ENCODE peak calls at places on chromosomes 5 and 9, in seven cellular contexts. Y, B, R, T, E, F and N are unnamed samples.

GRCh38 chr9:105172393-105172792 is 72.1 kb upstream of the SLC44A1 start:
- DNase-seq in T (no peak), B (no peak), R (no peak), Y (no peak), F (no peak), E (no peak), N (no peak)

GRCh38 chr5:136559651-136560050 is 194.3 kb upstream of the TRPC7 start:
- DNase-seq in F (no peak), R (no peak), B (no peak), E (no peak), T (no peak), Y (no peak), N (no peak)

GRCh38 chr5:78003914-78004313 is 227.8 kb upstream of the TBCA start:
- DNase-seq in T (no peak), R (no peak), E (no peak), B (no peak), F (no peak), Y (no peak), N (peak; percentile 33)

GRCh38 chr5:176412517-176413254 is 3.7 kb downstream of the CLTB start:
- DNase-seq in T (peak; percentile 32), Y (no peak), F (no peak), R (peak; percentile 5), B (no peak), E (no peak), N (no peak)

GRCh38 chr9:33750839-33751339 is 44.5 kb upstream of the PRSS3 start:
- DNase-seq in E (no peak), Y (no peak), F (peak; percentile 37), R (peak; percentile 76), T (no peak), B (no peak), N (peak; percentile 72)

GRCh38 chr5:53350991-53351770 is 129.2 kb upstream of the FST start:
- DNase-seq in Y (no peak), R (no peak), F (no peak), B (no peak), T (no peak), E (no peak), N (no peak)

GRCh38 chr5:102856374-102856748 is 101.3 kb downstream of the PAM start:
- DNase-seq in F (no peak), Y (no peak), B (no peak), T (no peak), R (no peak), E (no peak), N (no peak)

GRCh38 chr5:132666310-132667123 is 7.3 kb upstream of the IL4 start:
- DNase-seq in F (no peak), T (no peak), Y (no peak), R (no peak), E (no peak), B (no peak), N (no peak)

GRCh38 chr9:120970249-120970648 is 43.7 kb upstream of the TRAF1 start:
- DNase-seq in F (no peak), T (no peak), B (no peak), Y (no peak), R (no peak), E (no peak), N (no peak)

GRCh38 chr9:127921592-127922120 is 4.8 kb upstream of the ST6GALNAC4 start:
- DNase-seq in Y (no peak), T (no peak), F (peak; percentile 78), E (peak; percentile 73), B (no peak), R (peak; percentile 94), N (peak; percentile 70)

GRCh38 chr5:3362606-3362910 is 233.1 kb upstream of the IRX1 start:
- DNase-seq in Y (no peak), F (no peak), R (no peak), B (no peak), E (no peak), T (no peak), N (no peak)

GRCh38 chr9:69499401-69499800 is 172.8 kb downstream of the APBA1 start:
- DNase-seq in T (no peak), E (no peak), R (no peak), F (no peak), B (no peak), Y (no peak), N (no peak)

GRCh38 chr5:176560364-176560763 is 11.2 kb downstream of the CDHR2 start:
- DNase-seq in R (no peak), E (no peak), B (no peak), Y (no peak), F (no peak), T (no peak), N (no peak)

GRCh38 chr9:37126214-37126788 is 5.9 kb downstream of the ZCCHC7 start:
- DNase-seq in Y (no peak), T (no peak), F (no peak), R (no peak), E (no peak), B (no peak), N (no peak)
- H3K4me1 ChIP-seq in Y (peaks cover 22% of the 10 kb centered on the region), T (peaks cover 9% of the 10 kb centered on the region), F (no peaks in the 10 kb centered on the region), R (peaks cover 10% of the 10 kb centered on the region), E (no peaks in the 10 kb centered on the region), B (peaks cover 5% of the 10 kb centered on the region), N (peaks cover 5% of the 10 kb centered on the region)

GRCh38 chr9:9100070-9100469 is 1300.5 kb upstream of the DMAC1 start:
- DNase-seq in Y (no peak), F (no peak), R (no peak), T (no peak), B (no peak), E (no peak), N (no peak)

GRCh38 chr9:9102295-9102694 is 1302.7 kb upstream of the DMAC1 start:
- DNase-seq in Y (no peak), B (no peak), T (no peak), F (no peak), E (no peak), R (peak; percentile 1), N (no peak)
- H3K9me3 ChIP-seq in Y (no peaks in the 10 kb centered on the region), B (peaks cover 21% of the 10 kb centered on the region), T (no peaks in the 10 kb centered on the region), F (no peaks in the 10 kb centered on the region), E (no peaks in the 10 kb centered on the region), R (no peaks in the 10 kb centered on the region), N (no peaks in the 10 kb centered on the region)

DNA sequence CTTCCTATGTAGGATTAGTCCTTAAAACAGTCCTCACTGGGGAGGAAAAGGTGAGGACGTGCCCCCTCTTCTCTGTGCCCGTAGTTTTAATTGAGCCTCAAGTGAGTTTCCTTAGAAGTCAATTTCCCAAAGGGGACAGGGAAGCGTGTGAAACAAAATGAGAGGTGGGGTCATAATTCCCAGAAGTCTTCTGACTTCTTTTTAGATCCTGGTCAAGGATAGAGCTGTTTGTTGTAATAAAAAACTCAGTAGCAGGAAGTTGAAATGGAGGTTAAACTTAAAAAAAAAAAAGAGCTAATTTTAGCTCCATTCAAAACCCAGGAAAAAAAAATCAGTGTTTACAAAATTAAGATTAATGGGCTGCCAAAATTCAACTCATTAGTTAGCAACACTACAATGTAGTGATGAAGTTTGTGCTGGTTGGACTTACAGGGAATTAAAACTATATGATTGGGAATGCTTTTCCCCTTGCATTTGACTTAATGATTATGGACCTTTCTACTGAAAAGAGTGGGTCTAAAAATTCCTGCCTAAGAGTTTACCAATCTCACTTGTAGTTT is 158.3 kb upstream of the MEF2C start:
- DNase-seq in Y (no peak), E (peak; percentile 21), F (no peak), B (no peak), T (no peak), R (no peak), N (no peak)
- TF ChIP-seq CTCF in Y (no peak), E (no peak), F (no peak), B (no peak), T (no peak), R (no peak), N (no peak)

DNA sequence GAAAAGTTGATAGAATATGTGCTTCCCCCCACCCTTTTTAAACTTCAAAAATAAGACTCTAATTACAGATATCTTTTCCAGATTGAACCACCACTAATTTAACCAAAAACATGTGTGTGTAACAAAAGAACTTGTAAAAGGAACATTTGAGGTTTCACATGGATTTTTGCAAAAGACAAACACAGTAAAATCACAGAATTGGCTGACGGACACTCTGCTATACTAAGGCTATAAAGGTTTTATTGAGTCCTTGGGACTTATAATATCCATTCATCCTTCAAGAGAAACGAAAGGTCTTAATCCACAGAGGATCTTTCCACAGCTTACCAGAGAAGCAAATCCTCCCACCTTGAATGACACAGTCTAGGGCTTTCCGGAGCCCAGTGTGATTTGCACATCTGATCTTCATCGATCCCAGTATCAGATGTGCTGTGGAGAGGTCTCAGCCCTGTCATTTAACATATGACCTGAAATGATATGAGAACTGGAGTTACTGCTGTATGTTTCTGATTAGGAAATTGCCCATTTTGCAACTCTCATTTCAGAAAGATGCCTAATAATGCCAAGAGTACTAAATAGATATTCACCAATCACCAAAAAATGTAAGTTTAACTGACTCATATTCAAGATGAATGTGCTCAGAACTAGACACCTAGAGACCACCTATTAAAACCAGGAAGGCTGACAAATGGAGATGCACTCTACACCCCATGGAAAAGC is 256.5 kb upstream of the FBXL7 start:
- DNase-seq in B (no peak), R (no peak), T (no peak), F (no peak), Y (no peak), E (no peak), N (no peak)
- H3K4me1 ChIP-seq in B (no peaks in the 10 kb centered on the region), R (no peaks in the 10 kb centered on the region), T (no peaks in the 10 kb centered on the region), F (no peaks in the 10 kb centered on the region), Y (no peaks in the 10 kb centered on the region), E (no peaks in the 10 kb centered on the region), N (no peaks in the 10 kb centered on the region)

GRCh38 chr5:140869555-140869886 is 764 bp downstream of the PCDHA11 start:
- DNase-seq in F (no peak), Y (no peak), R (no peak), B (peak; percentile 10), T (no peak), E (no peak), N (no peak)

GRCh38 chr5:140870221-140871201 is 1.8 kb downstream of the PCDHA11 start:
- DNase-seq in T (no peak), E (no peak), B (no peak), Y (no peak), R (no peak), F (no peak), N (no peak)

DNA sequence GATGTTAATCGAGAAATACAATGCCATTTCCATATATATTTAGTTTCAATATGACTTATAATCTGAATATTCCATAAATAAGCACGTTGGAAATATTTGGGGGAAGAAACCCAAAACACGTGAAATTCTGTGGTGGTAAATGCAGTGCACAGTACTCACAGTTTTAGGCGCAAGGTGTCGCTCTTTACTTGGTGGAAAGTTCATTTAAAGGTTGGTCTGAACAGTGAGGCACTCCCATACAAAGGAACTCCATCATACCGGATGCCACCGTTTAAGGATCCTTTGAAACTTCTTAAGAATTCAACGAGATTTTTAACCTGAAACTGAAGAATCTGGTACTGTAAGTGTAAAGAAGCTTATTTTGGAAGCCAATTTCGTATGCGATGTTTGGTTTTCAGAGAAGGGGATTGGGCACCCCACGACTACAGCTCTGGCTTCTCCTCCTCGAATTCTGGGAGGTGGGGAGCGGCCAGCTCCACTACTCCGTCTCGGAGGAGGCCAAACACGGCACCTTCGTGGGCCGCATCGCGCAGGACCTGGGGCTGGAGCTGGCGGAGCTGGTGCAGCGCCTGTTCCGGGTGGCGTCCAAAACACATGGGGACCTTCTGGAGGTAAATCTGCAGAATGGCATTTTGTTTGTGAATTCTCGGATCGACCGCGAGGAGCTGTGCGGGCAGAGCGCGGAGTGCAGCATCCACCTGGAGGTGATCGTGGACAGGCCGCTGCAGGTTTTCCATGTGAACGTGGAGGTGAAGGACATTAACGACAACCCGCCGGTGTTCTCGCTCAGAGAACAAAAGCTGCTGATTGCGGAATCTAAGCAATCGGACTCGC is at the start of gene PCDHA11:
- DNase-seq in R (no peak), T (no peak), Y (no peak), F (no peak), E (no peak), B (peak; percentile 8), N (peak; percentile 55)
- H3K9me3 ChIP-seq in R (no peaks in the 10 kb centered on the region), T (no peaks in the 10 kb centered on the region), Y (peaks cover 32% of the 10 kb centered on the region), F (peaks cover 38% of the 10 kb centered on the region), E (peaks cover 10% of the 10 kb centered on the region), B (no peaks in the 10 kb centered on the region), N (no peaks in the 10 kb centered on the region)